ENCODE peak calls at places on chromosomes 3 and 15, in nine cellular contexts. O, C, F, T, Z, I, B, W and H are unnamed samples.

GRCh38 chr3:177692304-177692703 is 495.0 kb upstream of the TBL1XR1 start:
- DNase-seq in O (no peak), C (no peak), F (no peak), T (no peak), Z (no peak), I (no peak), B (no peak), W (no peak), H (no peak)

GRCh38 chr3:196641278-196642058 is 2.0 kb downstream of the NRROS start:
- DNase-seq in O (no peak), C (no peak), F (no peak), T (no peak), Z (no peak), I (no peak), B (no peak), W (no peak), H (no peak)

GRCh38 chr3:38648024-38648658 is 1.3 kb downstream of the SCN5A start:
- DNase-seq in O (no peak), C (peak; percentile 18), F (no peak), T (no peak), Z (no peak), I (no peak), B (peak; percentile 64), W (peak; percentile 44), H (peak; percentile 39)

GRCh38 chr3:99637381-99638111 is 848 bp upstream of the COL8A1 start:
- DNase-seq in O (peak; percentile 46), C (peak; percentile 11), F (peak; percentile 37), T (no peak), Z (no peak), I (peak; percentile 26), B (no peak), W (peak; percentile 72), H (no peak)

GRCh38 chr3:16266714-16267113 is 1.7 kb downstream of the OXNAD1 start:
- DNase-seq in O (no peak), C (no peak), F (no peak), T (no peak), Z (no peak), I (no peak), B (no peak), W (no peak), H (no peak)

GRCh38 chr3:50971487-50971924 is 296.8 kb downstream of the DOCK3 start:
- DNase-seq in O (peak; percentile 63), C (peak; percentile 67), F (no peak), T (peak; percentile 20), Z (peak; percentile 27), I (peak; percentile 36), B (no peak), W (peak; percentile 77), H (peak; percentile 53)

GRCh38 chr3:69353492-69353891 is 32.4 kb downstream of the FRMD4B start:
- DNase-seq in O (no peak), C (no peak), F (peak; percentile 32), T (no peak), Z (no peak), I (no peak), B (no peak), W (no peak), H (no peak)

GRCh38 chr15:77907824-77908751 is 169.4 kb downstream of the TBC1D2B start:
- DNase-seq in O (no peak), C (peak; percentile 66), F (no peak), T (peak; percentile 13), Z (no peak), I (peak; percentile 77), B (peak; percentile 84), W (peak; percentile 81), H (no peak)

GRCh38 chr3:155356594-155357370 is 63.3 kb upstream of the STRIT1 start:
- DNase-seq in O (peak; percentile 8), C (no peak), F (no peak), T (no peak), Z (no peak), I (no peak), B (no peak), W (peak; percentile 78), H (peak; percentile 58)

GRCh38 chr3:114643342-114643741 is 349.5 kb downstream of the TIGIT start:
- DNase-seq in O (no peak), C (no peak), F (no peak), T (no peak), Z (no peak), I (no peak), B (no peak), W (no peak), H (no peak)

GRCh38 chr15:60678632-60679031 is 199.7 kb upstream of the ICE2 start:
- DNase-seq in O (no peak), C (no peak), F (no peak), T (no peak), Z (no peak), I (no peak), B (no peak), W (no peak), H (no peak)

GRCh38 chr3:123627673-123628670 is 43.1 kb upstream of the HACD2 start:
- DNase-seq in O (no peak), C (no peak), F (peak; percentile 63), T (no peak), Z (no peak), I (no peak), B (peak; percentile 85), W (no peak), H (no peak)

GRCh38 chr15:100879461-100880138 is at the start of gene ALDH1A3:
- DNase-seq in O (peak; percentile 48), C (peak; percentile 62), F (peak; percentile 50), T (no peak), Z (no peak), I (peak; percentile 20), B (no peak), W (peak; percentile 81), H (no peak)

GRCh38 chr3:44955917-44956316 is 20.1 kb downstream of the ZDHHC3 start:
- DNase-seq in O (no peak), C (no peak), F (no peak), T (no peak), Z (no peak), I (no peak), B (no peak), W (no peak), H (no peak)

GRCh38 chr3:4247391-4247790 is 55.8 kb upstream of the SETMAR start:
- DNase-seq in O (peak; percentile 61), C (no peak), F (no peak), T (no peak), Z (no peak), I (no peak), B (no peak), W (no peak), H (no peak)

DNA sequence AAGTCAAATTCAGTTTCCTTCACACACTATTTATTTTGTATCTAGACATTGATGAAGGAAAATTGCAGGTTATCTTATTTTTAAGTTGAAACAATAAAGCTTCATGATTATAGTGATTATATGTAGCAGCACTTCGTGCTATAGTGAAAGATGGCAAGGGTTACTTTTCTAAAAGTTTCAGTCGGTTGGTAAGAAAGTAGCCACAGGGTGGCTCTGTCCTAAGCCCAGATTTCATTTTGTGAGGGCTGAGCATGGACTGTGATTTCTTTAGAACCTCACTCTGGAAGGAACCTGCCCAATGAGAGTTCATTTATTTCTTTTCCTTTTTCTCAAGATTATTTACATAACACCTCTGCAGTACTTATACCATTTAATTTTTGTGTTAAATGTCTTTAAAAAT is 66.5 kb downstream of the NME9 start:
- DNase-seq in O (no peak), C (no peak), F (no peak), T (no peak), Z (no peak), I (no peak), B (no peak), W (no peak), H (no peak)
- TF ChIP-seq CTCF in O (peak; percentile 8), C (no peak), F (no peak), T (no peak), Z (no peak), I (no peak), B (no peak), W (peak; percentile 62), H (no peak)

GRCh38 chr3:53589806-53590205 is 95.4 kb downstream of the CACNA1D start:
- DNase-seq in O (no peak), C (no peak), F (no peak), T (no peak), Z (no peak), I (no peak), B (no peak), W (no peak), H (peak; percentile 7)

GRCh38 chr3:53589201-53589600 is 94.8 kb downstream of the CACNA1D start:
- DNase-seq in O (no peak), C (no peak), F (no peak), T (no peak), Z (no peak), I (no peak), B (no peak), W (no peak), H (no peak)

GRCh38 chr3:53592862-53593261 is 98.5 kb downstream of the CACNA1D start:
- DNase-seq in O (no peak), C (no peak), F (no peak), T (no peak), Z (no peak), I (no peak), B (no peak), W (no peak), H (no peak)

GRCh38 chr3:53591646-53592045 is 97.2 kb downstream of the CACNA1D start:
- DNase-seq in O (no peak), C (no peak), F (no peak), T (no peak), Z (no peak), I (no peak), B (no peak), W (no peak), H (no peak)

GRCh38 chr3:53590606-53591005 is 96.2 kb downstream of the CACNA1D start:
- DNase-seq in O (no peak), C (no peak), F (no peak), T (no peak), Z (no peak), I (no peak), B (no peak), W (no peak), H (peak; percentile 1)
- TF ChIP-seq CTCF in O (no peak), C (no peak), F (no peak), T (no peak), Z (no peak), I (no peak), B (no peak), W (no peak), H (no peak)

DNA sequence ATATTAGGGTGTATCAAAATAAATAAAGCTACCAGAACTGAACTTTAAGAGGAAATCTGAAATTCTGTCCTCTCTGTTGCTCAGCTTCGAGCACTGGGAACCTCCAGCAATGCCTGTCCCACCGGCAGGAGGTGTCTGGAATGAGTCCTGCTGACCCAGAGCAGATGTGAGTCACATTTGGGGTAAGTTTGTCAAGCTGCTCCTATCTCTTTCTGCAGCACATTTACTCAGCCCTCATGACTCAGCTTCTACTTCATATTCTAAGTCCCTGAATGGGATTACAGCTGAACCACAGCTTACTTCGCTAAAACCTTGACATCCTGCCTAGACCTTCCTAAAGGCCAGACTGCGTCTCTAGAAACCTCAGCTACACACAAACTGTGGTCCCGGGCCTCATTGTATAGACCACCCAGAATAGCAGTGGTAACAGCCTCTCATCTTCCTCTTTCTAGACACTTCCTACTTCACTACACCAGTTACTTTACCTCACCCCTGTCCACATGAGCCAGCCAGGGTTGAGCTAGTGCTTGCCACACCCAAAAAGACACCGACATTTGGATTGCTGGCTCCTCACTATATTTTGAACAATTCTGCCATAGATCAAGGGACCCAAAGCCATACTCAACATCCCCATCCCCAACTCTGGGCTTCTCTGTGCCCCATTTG is 109.6 kb upstream of the TMCO5A start:
- DNase-seq in O (peak; percentile 21), C (no peak), F (no peak), T (no peak), Z (no peak), I (no peak), B (no peak), W (peak; percentile 43), H (no peak)
- TF ChIP-seq CTCF in O (no peak), C (no peak), F (no peak), T (no peak), Z (no peak), I (no peak), B (no peak), W (no peak), H (no peak)

GRCh38 chr3:74353039-74353438 is 261.4 kb downstream of the CNTN3 start:
- DNase-seq in O (no peak), C (no peak), F (no peak), T (no peak), Z (no peak), I (peak; percentile 17), B (no peak), W (peak; percentile 58), H (no peak)
- TF ChIP-seq CTCF in O (peak; percentile 35), C (no peak), F (no peak), T (no peak), Z (no peak), I (peak; percentile 43), B (no peak), W (peak; percentile 72), H (peak; percentile 22)